ENCODE peak calls at places on chromosomes 1 and 21, in seven cellular contexts. I, Q, M, L, C, Z and T are unnamed samples.

GRCh38 chr1:22508991-22509390 is 54.3 kb upstream of the EPHA8 start:
- DNase-seq in I (no peak), Q (no peak), M (no peak), L (no peak), C (no peak), Z (no peak), T (no peak)

GRCh38 chr1:25425098-25426085 is 4.8 kb upstream of the RHCE start:
- DNase-seq in I (peak; percentile 88), Q (peak; percentile 91), M (no peak), L (peak; percentile 35), C (no peak), Z (no peak), T (no peak)

GRCh38 chr1:20280906-20281305 is 9.8 kb upstream of the VWA5B1 start:
- DNase-seq in I (no peak), Q (no peak), M (no peak), L (no peak), C (no peak), Z (no peak), T (no peak)

GRCh38 chr1:15680614-15681345 is 3.3 kb upstream of the PLEKHM2 start:
- DNase-seq in I (peak; percentile 89), Q (no peak), M (no peak), L (peak; percentile 72), C (no peak), Z (no peak), T (no peak)

GRCh38 chr1:9960705-9961562 is 17.7 kb downstream of the NMNAT1 start:
- DNase-seq in I (no peak), Q (no peak), M (no peak), L (no peak), C (no peak), Z (no peak), T (no peak)

GRCh38 chr1:19758227-19758830 is 41.4 kb downstream of the TMCO4 start:
- DNase-seq in I (peak; percentile 76), Q (no peak), M (no peak), L (peak; percentile 17), C (no peak), Z (no peak), T (no peak)

GRCh38 chr1:233587958-233588799 is 25.7 kb upstream of the KCNK1 start:
- DNase-seq in I (no peak), Q (no peak), M (no peak), L (no peak), C (no peak), Z (no peak), T (no peak)

GRCh38 chr1:195804547-195804946 is 803.7 kb downstream of the KCNT2 start:
- DNase-seq in I (no peak), Q (no peak), M (no peak), L (no peak), C (no peak), Z (no peak), T (no peak)

GRCh38 chr21:36551731-36552457 is 72.0 kb upstream of the CLDN14 start:
- DNase-seq in I (no peak), Q (no peak), M (no peak), L (no peak), C (no peak), Z (no peak), T (no peak)

GRCh38 chr1:207025144-207025880 is 7.2 kb downstream of the C1orf116 start:
- DNase-seq in I (no peak), Q (no peak), M (no peak), L (peak; percentile 80), C (no peak), Z (peak; percentile 24), T (no peak)

GRCh38 chr1:41864471-41865040 is 54.2 kb downstream of the HIVEP3 start:
- DNase-seq in I (peak; percentile 61), Q (no peak), M (no peak), L (no peak), C (no peak), Z (no peak), T (no peak)

GRCh38 chr1:150619576-150620509 is 9.6 kb downstream of the ENSA start:
- DNase-seq in I (no peak), Q (no peak), M (no peak), L (peak; percentile 30), C (no peak), Z (no peak), T (no peak)

GRCh38 chr1:204990059-204990664 is 52.9 kb upstream of the CNTN2 start:
- DNase-seq in I (no peak), Q (no peak), M (no peak), L (no peak), C (no peak), Z (no peak), T (no peak)

GRCh38 chr1:107196973-107197562 is 56.2 kb downstream of the NTNG1 start:
- DNase-seq in I (no peak), Q (no peak), M (no peak), L (no peak), C (no peak), Z (no peak), T (no peak)

GRCh38 chr1:227317541-227318002 is 720 bp downstream of the CDC42BPA start:
- DNase-seq in I (peak; percentile 40), Q (peak; percentile 58), M (no peak), L (peak; percentile 49), C (peak; percentile 38), Z (peak; percentile 29), T (no peak)

GRCh38 chr21:40186036-40186435 is 318.8 kb downstream of the PCP4 start:
- DNase-seq in I (no peak), Q (no peak), M (no peak), L (no peak), C (no peak), Z (no peak), T (no peak)

GRCh38 chr1:45206808-45207624 is 611 bp upstream of the ZSWIM5 start:
- DNase-seq in I (no peak), Q (no peak), M (no peak), L (no peak), C (peak; percentile 13), Z (no peak), T (no peak)

GRCh38 chr1:229209386-229209785 is 61.5 kb upstream of the RAB4A start:
- DNase-seq in I (peak; percentile 45), Q (no peak), M (no peak), L (no peak), C (no peak), Z (no peak), T (no peak)

GRCh38 chr1:173407846-173408245 is 69.3 kb upstream of the PRDX6 start:
- DNase-seq in I (peak; percentile 94), Q (no peak), M (no peak), L (no peak), C (no peak), Z (no peak), T (no peak)

DNA sequence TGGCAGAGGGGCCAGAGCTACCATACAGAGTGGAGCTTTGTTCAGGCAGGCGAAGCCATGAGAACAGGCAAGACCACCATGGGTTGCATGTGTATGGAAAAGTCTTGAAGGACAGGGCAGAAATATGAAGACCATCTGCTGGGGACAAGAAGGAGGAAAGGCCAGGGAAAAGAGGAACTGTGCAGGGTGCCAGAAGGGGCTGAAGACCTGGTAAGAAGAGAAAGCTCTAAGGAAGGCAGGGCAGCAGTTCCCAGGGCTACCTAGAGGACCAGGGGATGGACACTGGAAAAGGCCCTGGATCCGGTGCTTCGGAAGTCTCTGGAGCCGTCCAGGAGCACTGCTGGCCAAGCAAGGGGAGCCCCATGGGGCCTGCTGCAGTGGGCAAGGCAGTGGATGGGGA is 43.4 kb downstream of the PKP1 start:
- DNase-seq in I (no peak), Q (peak; percentile 27), M (no peak), L (no peak), C (no peak), Z (no peak), T (no peak)
- H3K4me1 ChIP-seq in I (no peaks in the 10 kb centered on the region), Q (no peaks in the 10 kb centered on the region), M (no peaks in the 10 kb centered on the region), L (no peaks in the 10 kb centered on the region), C (no peaks in the 10 kb centered on the region), Z (peaks cover 24% of the 10 kb centered on the region), T (no peaks in the 10 kb centered on the region)

DNA sequence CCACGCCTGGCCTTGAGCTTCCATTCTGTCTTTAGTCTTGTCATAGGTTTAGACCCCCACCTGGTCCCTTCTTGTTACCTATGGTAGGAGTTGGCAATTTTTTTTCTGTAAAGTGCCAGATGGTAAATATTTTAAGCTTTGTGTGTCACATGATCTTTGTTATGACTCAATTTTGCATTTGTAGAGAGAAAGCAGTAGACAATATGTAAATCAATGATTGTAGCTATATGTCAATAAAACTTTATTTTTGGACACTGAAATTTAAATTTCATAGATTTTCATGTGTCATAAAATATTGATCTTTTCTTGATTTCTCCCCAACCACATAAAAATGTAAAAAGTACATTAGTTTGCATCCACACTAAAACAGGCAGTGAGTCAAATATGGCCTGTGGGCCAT is 8.0 kb downstream of the MKNK1 start:
- DNase-seq in I (no peak), Q (no peak), M (no peak), L (no peak), C (no peak), Z (no peak), T (no peak)
- H3K27ac ChIP-seq in I (no peak overlapping the region), Q (peak overlapping the region; percentile 0), M (no peak overlapping the region), L (no peak overlapping the region), C (no peak overlapping the region), Z (peak overlapping the region; percentile 62), T (no peak overlapping the region)

GRCh38 chr1:50110656-50111055 is 1.9 kb downstream of the ELAVL4 start:
- DNase-seq in I (no peak), Q (no peak), M (no peak), L (no peak), C (no peak), Z (no peak), T (no peak)
- H3K27me3 ChIP-seq in I (no peaks in the 10 kb centered on the region), Q (peaks cover 3% of the 10 kb centered on the region), M (peaks cover 13% of the 10 kb centered on the region), L (peaks cover 72% of the 10 kb centered on the region), C (no peaks in the 10 kb centered on the region), Z (peaks cover 94% of the 10 kb centered on the region), T (peaks cover 45% of the 10 kb centered on the region)

DNA sequence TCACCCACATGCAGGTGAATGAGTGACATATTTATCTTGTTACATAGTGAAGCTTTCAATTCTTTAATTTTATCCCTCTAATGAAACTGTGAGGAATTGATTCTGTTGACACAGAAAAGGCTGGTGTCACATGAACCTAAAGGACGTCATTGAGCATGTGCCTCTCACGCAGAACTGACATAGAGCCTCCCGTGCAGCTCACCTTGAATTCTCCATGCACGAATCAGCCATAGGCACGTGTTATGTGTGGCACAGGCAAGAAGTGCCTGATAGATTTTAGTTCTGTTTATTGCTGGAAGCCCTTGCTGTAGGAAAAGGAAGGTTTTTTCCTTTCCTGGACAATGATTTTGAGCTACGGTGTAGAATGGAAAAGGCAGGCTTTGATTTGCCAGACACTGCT is 11.3 kb downstream of the ADARB1 start:
- DNase-seq in I (no peak), Q (no peak), M (no peak), L (peak; percentile 6), C (no peak), Z (no peak), T (no peak)
- H3K4me1 ChIP-seq in I (peaks cover 8% of the 10 kb centered on the region), Q (no peaks in the 10 kb centered on the region), M (peaks cover 90% of the 10 kb centered on the region), L (no peaks in the 10 kb centered on the region), C (no peaks in the 10 kb centered on the region), Z (peaks cover 64% of the 10 kb centered on the region), T (peaks cover 6% of the 10 kb centered on the region)

GRCh38 chr1:94335447-94335846 is 82.7 kb upstream of the ABCD3 start:
- DNase-seq in I (no peak), Q (no peak), M (no peak), L (no peak), C (no peak), Z (no peak), T (no peak)
- H3K27ac ChIP-seq in I (peak overlapping the region; percentile 87), Q (no peak overlapping the region), M (no peak overlapping the region), L (peak overlapping the region; percentile 22), C (no peak overlapping the region), Z (peak overlapping the region; percentile 65), T (peak overlapping the region; percentile 20)